ENCODE peak calls at places on chromosomes 2 and 18, in nine cellular contexts. One of them, this sample, is unnamed.

GRCh38 chr2:231464576-231465540 is 574 bp upstream of the NCL start:
- DNase-seq in NCI-H2171: peak
- DNase-seq in M059J: no peak
- DNase-seq in progenitor cell of endocrine pancreas: peak
- DNase-seq in stimulated activated CD4-positive, alpha-beta T cell treated with anti-CD3 and anti-CD28 coated beads, Interleukin-2, amount 100 ng/mL, for 24 hours: peak
- DNase-seq in endothelial cell: peak
- DNase-seq in stimulated activated naive CD4-positive, alpha-beta T cell: no peak
- DNase-seq in lung microvascular endothelial cell: no peak
- DNase-seq in astrocyte of the spinal cord: no peak
- DNase-seq in this sample: no peak

GRCh38 chr2:47063159-47063930 is 91.8 kb downstream of the STPG4 start:
- DNase-seq in M059J: peak
- DNase-seq in progenitor cell of endocrine pancreas: no peak
- DNase-seq in NCI-H2171: no peak
- DNase-seq in stimulated activated naive CD4-positive, alpha-beta T cell: no peak
- DNase-seq in stimulated activated CD4-positive, alpha-beta T cell treated with anti-CD3 and anti-CD28 coated beads, Interleukin-2, amount 100 ng/mL, for 24 hours: no peak
- DNase-seq in endothelial cell: no peak
- DNase-seq in astrocyte of the spinal cord: no peak
- DNase-seq in lung microvascular endothelial cell: no peak
- DNase-seq in this sample: no peak

GRCh38 chr2:157460384-157460837 is 16.5 kb upstream of the CYTIP start:
- DNase-seq in progenitor cell of endocrine pancreas: no peak
- DNase-seq in astrocyte of the spinal cord: peak
- DNase-seq in stimulated activated naive CD4-positive, alpha-beta T cell: no peak
- DNase-seq in NCI-H2171: no peak
- DNase-seq in M059J: peak
- DNase-seq in lung microvascular endothelial cell: no peak
- DNase-seq in endothelial cell: no peak
- DNase-seq in stimulated activated CD4-positive, alpha-beta T cell treated with anti-CD3 and anti-CD28 coated beads, Interleukin-2, amount 100 ng/mL, for 24 hours: no peak
- DNase-seq in this sample: no peak

GRCh38 chr2:11876436-11876835 is 130.0 kb downstream of the LPIN1 start:
- DNase-seq in lung microvascular endothelial cell: no peak
- DNase-seq in endothelial cell: no peak
- DNase-seq in NCI-H2171: no peak
- DNase-seq in M059J: no peak
- DNase-seq in stimulated activated naive CD4-positive, alpha-beta T cell: no peak
- DNase-seq in stimulated activated CD4-positive, alpha-beta T cell treated with anti-CD3 and anti-CD28 coated beads, Interleukin-2, amount 100 ng/mL, for 24 hours: no peak
- DNase-seq in astrocyte of the spinal cord: no peak
- DNase-seq in progenitor cell of endocrine pancreas: no peak
- DNase-seq in this sample: no peak

GRCh38 chr18:80246656-80247402 is 485 bp downstream of the PARD6G start:
- DNase-seq in endothelial cell: peak
- DNase-seq in lung microvascular endothelial cell: no peak
- DNase-seq in stimulated activated CD4-positive, alpha-beta T cell treated with anti-CD3 and anti-CD28 coated beads, Interleukin-2, amount 100 ng/mL, for 24 hours: peak
- DNase-seq in astrocyte of the spinal cord: no peak
- DNase-seq in progenitor cell of endocrine pancreas: peak
- DNase-seq in stimulated activated naive CD4-positive, alpha-beta T cell: no peak
- DNase-seq in M059J: peak
- DNase-seq in NCI-H2171: peak
- DNase-seq in this sample: no peak

GRCh38 chr2:174023591-174024523 is 58.7 kb upstream of the SP3 start:
- DNase-seq in M059J: peak
- DNase-seq in NCI-H2171: peak
- DNase-seq in stimulated activated naive CD4-positive, alpha-beta T cell: no peak
- DNase-seq in lung microvascular endothelial cell: no peak
- DNase-seq in progenitor cell of endocrine pancreas: no peak
- DNase-seq in stimulated activated CD4-positive, alpha-beta T cell treated with anti-CD3 and anti-CD28 coated beads, Interleukin-2, amount 100 ng/mL, for 24 hours: peak
- DNase-seq in endothelial cell: no peak
- DNase-seq in astrocyte of the spinal cord: peak
- DNase-seq in this sample: peak

GRCh38 chr2:240765007-240765406 is 55.0 kb downstream of the KIF1A start:
- DNase-seq in progenitor cell of endocrine pancreas: no peak
- DNase-seq in M059J: no peak
- DNase-seq in lung microvascular endothelial cell: no peak
- DNase-seq in endothelial cell: no peak
- DNase-seq in NCI-H2171: no peak
- DNase-seq in stimulated activated naive CD4-positive, alpha-beta T cell: no peak
- DNase-seq in stimulated activated CD4-positive, alpha-beta T cell treated with anti-CD3 and anti-CD28 coated beads, Interleukin-2, amount 100 ng/mL, for 24 hours: no peak
- DNase-seq in astrocyte of the spinal cord: no peak
- DNase-seq in this sample: no peak

GRCh38 chr2:203777030-203777429 is 70.6 kb downstream of the CD28 start:
- DNase-seq in endothelial cell: no peak
- DNase-seq in M059J: no peak
- DNase-seq in stimulated activated naive CD4-positive, alpha-beta T cell: no peak
- DNase-seq in stimulated activated CD4-positive, alpha-beta T cell treated with anti-CD3 and anti-CD28 coated beads, Interleukin-2, amount 100 ng/mL, for 24 hours: no peak
- DNase-seq in astrocyte of the spinal cord: no peak
- DNase-seq in lung microvascular endothelial cell: no peak
- DNase-seq in progenitor cell of endocrine pancreas: no peak
- DNase-seq in NCI-H2171: no peak
- DNase-seq in this sample: no peak

GRCh38 chr2:169366066-169366465 is 3.7 kb upstream of the LRP2 start:
- DNase-seq in stimulated activated naive CD4-positive, alpha-beta T cell: no peak
- DNase-seq in M059J: no peak
- DNase-seq in NCI-H2171: no peak
- DNase-seq in astrocyte of the spinal cord: peak
- DNase-seq in progenitor cell of endocrine pancreas: no peak
- DNase-seq in stimulated activated CD4-positive, alpha-beta T cell treated with anti-CD3 and anti-CD28 coated beads, Interleukin-2, amount 100 ng/mL, for 24 hours: no peak
- DNase-seq in endothelial cell: no peak
- DNase-seq in lung microvascular endothelial cell: no peak
- DNase-seq in this sample: no peak

GRCh38 chr2:71807969-71808451 is 339.7 kb downstream of the CYP26B1 start:
- DNase-seq in NCI-H2171: no peak
- DNase-seq in astrocyte of the spinal cord: no peak
- DNase-seq in lung microvascular endothelial cell: no peak
- DNase-seq in endothelial cell: no peak
- DNase-seq in M059J: no peak
- DNase-seq in progenitor cell of endocrine pancreas: no peak
- DNase-seq in stimulated activated CD4-positive, alpha-beta T cell treated with anti-CD3 and anti-CD28 coated beads, Interleukin-2, amount 100 ng/mL, for 24 hours: no peak
- DNase-seq in stimulated activated naive CD4-positive, alpha-beta T cell: no peak
- DNase-seq in this sample: no peak